ENCODE peak calls at places on chromosomes 16 and 17, in five cellular contexts. E, B, M, U and G are unnamed samples.

GRCh38 chr17:40317345-40317873 is 8.4 kb downstream of the RARA start:
- DNase-seq in M (peak), U (peak), E (peak), B (peak), G (peak)

GRCh38 chr16:84209989-84210388 is 19.0 kb downstream of the ADAD2 start:
- DNase-seq in B (no peak), E (peak), M (no peak), U (peak), G (no peak)

GRCh38 chr16:79269211-79269863 is 331.2 kb downstream of the MAF start:
- DNase-seq in B (no peak), U (no peak), M (no peak), E (no peak), G (no peak)

GRCh38 chr16:12097523-12098428 is 121.2 kb downstream of the SNX29 start:
- DNase-seq in U (peak), M (peak), B (peak), E (peak), G (peak)

GRCh38 chr17:56096026-56096807 is 57.1 kb upstream of the ANKFN1 start:
- DNase-seq in U (peak), B (peak), E (peak), M (no peak), G (no peak)

GRCh38 chr17:79821331-79822095 is 17.7 kb downstream of the CBX4 start:
- DNase-seq in M (no peak), U (no peak), E (no peak), B (no peak), G (no peak)

GRCh38 chr16:15973997-15974396 is 24.6 kb downstream of the ABCC1 start:
- DNase-seq in B (no peak), E (no peak), U (no peak), M (no peak), G (no peak)

GRCh38 chr16:71618429-71618828 is 7.6 kb upstream of the MARVELD3 start:
- DNase-seq in B (no peak), U (no peak), M (no peak), E (no peak), G (no peak)

GRCh38 chr16:56329887-56330286 is 95.5 kb downstream of the AMFR start:
- DNase-seq in U (no peak), M (no peak), B (no peak), E (no peak), G (peak)

GRCh38 chr16:76653390-76654026 is 376.3 kb downstream of the CNTNAP4 start:
- DNase-seq in M (peak), U (peak), B (peak), E (peak), G (peak)

GRCh38 chr16:28596115-28596630 is 677 bp downstream of the SULT1A2 start:
- DNase-seq in M (no peak), B (peak), U (no peak), E (no peak), G (no peak)

GRCh38 chr16:66928702-66929388 is 3.5 kb upstream of the RRAD start:
- DNase-seq in M (peak), B (peak), E (no peak), U (no peak), G (no peak)

GRCh38 chr17:38867179-38867994 is 2.5 kb upstream of the LASP1 start:
- DNase-seq in U (peak), E (peak), B (peak), M (peak), G (peak)

GRCh38 chr16:75111514-75112280 is 4.9 kb downstream of the LDHD start:
- DNase-seq in E (no peak), U (no peak), M (no peak), B (no peak), G (no peak)

GRCh38 chr17:79388556-79389295 is 222.1 kb downstream of the RBFOX3 start:
- DNase-seq in E (no peak), B (peak), U (peak), M (peak), G (peak)

GRCh38 chr17:66549731-66550207 is 247.4 kb downstream of the PRKCA start:
- DNase-seq in M (no peak), B (peak), U (peak), E (peak), G (peak)

GRCh38 chr16:77306050-77306616 is 106.9 kb downstream of the SYCE1L start:
- DNase-seq in U (peak), B (no peak), M (no peak), E (peak), G (peak)

GRCh38 chr17:50501906-50502642 is 6.2 kb upstream of the MYCBPAP start:
- DNase-seq in E (no peak), B (no peak), M (no peak), U (no peak), G (no peak)

GRCh38 chr17:18033442-18034099 is 5.4 kb downstream of the ATPAF2 start:
- DNase-seq in M (peak), U (peak), E (peak), B (peak), G (peak)

GRCh38 chr17:80847506-80848230 is 144.0 kb upstream of the CHMP6 start:
- DNase-seq in E (no peak), U (no peak), M (no peak), B (no peak), G (no peak)

GRCh38 chr16:27174798-27175197 is 28.5 kb upstream of the KDM8 start:
- DNase-seq in M (no peak), E (peak), B (peak), U (peak), G (peak)

GRCh38 chr16:75377971-75378386 is 55.3 kb downstream of the CFDP1 start:
- DNase-seq in M (peak), U (peak), B (peak), E (peak), G (peak)

GRCh38 chr17:65463242-65463641 is 98.2 kb downstream of the AXIN2 start:
- DNase-seq in B (peak), U (peak), M (no peak), E (peak), G (no peak)

GRCh38 chr16:9521749-9522370 is 430.4 kb downstream of the HAPSTR1 start:
- DNase-seq in M (peak), B (no peak), U (no peak), E (no peak), G (no peak)

GRCh38 chr16:2963074-2963610 is 933 bp upstream of the KREMEN2 start:
- DNase-seq in E (no peak), M (peak), U (no peak), B (no peak), G (no peak)

GRCh38 chr16:2963611-2964415 is at the start of gene KREMEN2:
- DNase-seq in M (peak), U (no peak), E (no peak), B (peak), G (peak)

GRCh38 chr16:2960183-2961010 is 3.7 kb upstream of the KREMEN2 start:
- DNase-seq in M (no peak), U (no peak), E (no peak), B (no peak), G (no peak)

GRCh38 chr16:2964416-2965223 is 545 bp downstream of the KREMEN2 start:
- DNase-seq in E (no peak), U (no peak), B (peak), M (peak), G (peak)

DNA sequence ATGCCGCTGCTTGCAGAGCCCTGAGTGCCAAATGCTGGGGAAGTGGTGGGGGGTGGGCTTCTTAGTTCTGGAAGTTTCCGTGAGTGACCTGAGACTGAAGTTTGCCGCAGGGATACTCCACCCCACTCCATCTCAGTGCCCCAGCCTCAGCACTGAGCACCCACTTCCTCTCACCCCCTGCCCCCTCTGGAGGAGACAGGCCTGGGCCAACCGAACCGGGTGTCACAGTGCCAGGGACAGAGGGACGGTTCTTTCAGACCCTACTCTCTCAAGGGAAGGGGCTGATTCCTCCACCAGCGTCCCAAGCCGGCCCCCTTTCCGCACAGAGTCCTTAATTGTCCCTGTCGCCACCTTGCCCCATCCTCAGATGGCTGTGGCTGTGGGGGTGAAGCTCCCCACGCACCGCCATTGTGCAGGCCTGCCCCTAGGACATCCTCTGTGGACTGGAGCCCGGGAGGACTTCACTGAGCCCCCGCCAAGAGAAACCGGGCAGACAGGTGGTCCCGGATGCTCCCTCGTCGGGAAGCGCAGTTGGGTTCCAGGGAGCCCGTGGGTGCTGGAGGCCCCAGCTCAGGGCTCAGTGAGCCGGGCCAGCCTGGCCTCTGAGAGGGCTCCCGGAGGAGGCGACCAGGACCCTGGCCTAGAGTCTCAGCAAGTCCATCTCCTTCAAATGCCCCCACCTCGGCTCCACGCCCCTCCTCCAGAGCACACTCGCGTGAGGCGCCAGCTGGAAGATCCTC is 1.6 kb upstream of the KREMEN2 start:
- DNase-seq in E (no peak), M (peak), U (no peak), B (no peak), G (no peak)
- H3K4me2 ChIP-seq in E (no peak), M (peak), U (no peak), B (no peak), G (peak)

GRCh38 chr16:51132484-51132883 is 18.6 kb downstream of the SALL1 start:
- DNase-seq in B (no peak), E (no peak), M (no peak), U (no peak), G (no peak)

GRCh38 chr16:51133691-51134090 is 17.4 kb downstream of the SALL1 start:
- DNase-seq in M (peak), E (no peak), U (no peak), B (no peak), G (no peak)

GRCh38 chr16:51134876-51135275 is 16.2 kb downstream of the SALL1 start:
- DNase-seq in U (no peak), B (no peak), E (no peak), M (no peak), G (no peak)

GRCh38 chr16:51133130-51133529 is 17.9 kb downstream of the SALL1 start:
- DNase-seq in E (no peak), M (no peak), B (no peak), U (no peak), G (no peak)

GRCh38 chr16:51134269-51134812 is 16.7 kb downstream of the SALL1 start:
- DNase-seq in M (peak), U (no peak), B (peak), E (no peak), G (no peak)
- TF ChIP-seq EZH2 in M (peak), U (no peak), B (no peak), E (no peak), G (no peak)

GRCh38 chr17:48030531-48030930 is 7.1 kb downstream of the COPZ2 start:
- DNase-seq in U (peak), M (no peak), E (no peak), B (peak), G (no peak)
- H3K4me3 ChIP-seq in U (no peak), M (no peak), E (no peak), B (no peak), G (no peak)

DNA sequence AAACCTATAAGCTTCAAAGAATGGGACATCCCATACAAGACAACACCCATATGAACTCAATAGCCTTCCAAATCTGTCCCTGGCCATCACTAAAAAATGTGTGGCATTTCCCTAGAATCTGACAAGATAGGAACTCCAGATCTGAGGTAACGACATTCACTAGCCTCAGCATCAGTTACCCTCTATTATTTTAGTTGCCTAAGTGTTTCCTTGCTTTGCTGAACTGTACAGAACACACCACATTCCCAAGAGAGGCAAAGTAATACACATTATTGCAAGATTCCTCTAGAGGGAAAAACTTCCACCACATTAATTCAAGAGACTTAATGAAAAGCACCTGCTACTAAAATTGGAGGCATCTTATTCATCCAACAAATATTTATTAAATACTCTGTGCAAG is 5.0 kb downstream of the LSM12 start:
- DNase-seq in B (peak), M (no peak), E (no peak), U (no peak), G (no peak)
- H3K4me2 ChIP-seq in B (peak), M (no peak), E (no peak), U (no peak), G (no peak)

DNA sequence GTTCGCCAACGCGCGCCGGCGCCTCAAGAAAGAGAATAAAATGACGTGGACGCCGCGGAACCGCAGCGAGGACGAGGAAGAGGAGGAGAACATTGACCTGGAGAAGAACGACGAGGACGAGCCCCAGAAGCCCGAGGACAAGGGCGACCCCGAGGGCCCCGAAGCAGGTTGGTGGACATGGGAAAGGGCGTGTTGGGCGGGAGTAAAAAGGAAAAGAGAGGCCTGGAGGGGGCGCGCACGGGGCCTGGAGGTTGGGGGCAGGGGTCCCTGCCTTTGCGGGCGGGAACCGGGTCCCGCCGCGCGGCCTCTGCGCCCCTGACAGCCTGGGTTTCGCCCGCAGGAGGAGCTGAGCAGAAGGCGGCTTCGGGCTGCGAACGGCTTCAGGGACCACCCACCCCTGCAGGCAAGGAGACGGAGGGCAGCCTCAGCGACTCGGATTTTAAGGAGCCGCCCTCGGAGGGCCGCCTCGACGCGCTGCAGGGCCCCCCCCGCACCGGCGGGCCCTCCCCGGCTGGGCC is 2.1 kb downstream of the IRX5 start:
- DNase-seq in E (no peak), M (peak), B (peak), U (peak), G (no peak)
- TF ChIP-seq EZH2 in E (peak), M (peak), B (no peak), U (no peak), G (no peak)

DNA sequence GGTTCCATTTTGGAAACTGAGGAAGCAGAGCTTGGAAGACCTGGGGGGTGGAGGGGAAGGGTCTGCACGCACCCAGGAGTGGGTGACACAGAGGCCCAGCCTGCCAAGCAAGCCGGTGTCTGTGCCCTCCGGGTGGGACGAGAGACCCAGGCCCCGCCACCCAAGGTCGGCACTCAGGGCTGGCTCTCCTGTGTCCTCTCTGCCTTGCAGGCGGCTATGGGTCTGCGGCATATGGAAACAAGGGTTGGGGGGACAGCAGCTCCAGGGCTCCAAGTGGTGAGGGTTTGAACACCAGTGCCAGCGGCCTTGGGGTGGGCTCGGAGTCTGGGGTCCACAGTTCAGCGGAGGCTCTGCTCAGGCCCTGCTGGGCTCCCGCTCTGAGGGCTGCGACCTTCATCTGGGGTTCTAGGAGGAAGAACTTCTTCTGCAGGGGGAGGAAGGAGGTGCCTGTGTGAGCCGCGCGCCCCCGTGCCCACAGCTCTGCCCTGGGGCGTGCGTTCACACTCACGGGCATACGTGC is 4.6 kb upstream of the CD7 start:
- DNase-seq in M (no peak), U (no peak), E (no peak), B (no peak), G (no peak)
- H3K4me3 ChIP-seq in M (no peak), U (no peak), E (no peak), B (no peak), G (no peak)

GRCh38 chr16:1532081-1532760 is 1.2 kb upstream of the TMEM204 start:
- DNase-seq in M (no peak), U (no peak), E (no peak), B (peak), G (no peak)

GRCh38 chr16:1534021-1535020 is 855 bp downstream of the TMEM204 start:
- DNase-seq in M (no peak), B (peak), U (no peak), E (no peak), G (no peak)

GRCh38 chr16:1531638-1531910 is 1.9 kb upstream of the TMEM204 start:
- DNase-seq in B (peak), M (no peak), U (no peak), E (no peak), G (no peak)

GRCh38 chr16:1532771-1533170 is 695 bp upstream of the TMEM204 start:
- DNase-seq in M (no peak), E (no peak), U (no peak), B (peak), G (no peak)

DNA sequence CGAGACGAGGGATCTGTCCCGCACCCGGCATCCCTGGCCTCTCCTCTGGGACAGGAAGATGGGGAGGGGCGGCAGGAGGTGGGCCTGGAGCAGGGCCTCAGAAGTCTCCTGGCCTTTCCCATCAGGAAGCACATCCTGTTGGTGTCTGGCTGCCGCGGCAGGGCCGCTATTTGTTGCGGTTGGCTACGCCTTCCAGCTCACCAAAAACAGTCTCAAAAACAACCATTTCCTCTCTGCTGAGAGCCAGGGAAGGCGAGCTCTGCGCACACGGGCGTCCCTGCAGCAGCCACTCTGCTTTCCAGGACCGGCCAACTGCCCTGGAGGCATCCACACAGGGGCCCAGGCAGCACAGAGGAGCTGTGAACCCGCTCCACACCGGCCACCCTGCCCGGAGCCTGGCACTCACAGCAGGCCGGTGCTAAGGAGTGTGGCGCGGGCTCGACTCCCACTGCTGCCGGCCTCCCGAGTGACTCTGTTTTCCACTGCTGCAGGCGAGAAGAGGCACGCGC is at the start of gene TMEM204:
- DNase-seq in B (peak), E (no peak), U (peak), M (no peak), G (no peak)
- H3K4me2 ChIP-seq in B (peak), E (peak), U (peak), M (no peak), G (no peak)